ENCODE peak calls at places on chromosome 13, in six cellular contexts. One of them, this sample, is unnamed.

GRCh38 chr13:43229506-43229905 is 206.1 kb downstream of the DNAJC15 start:
- DNase-seq in heart left ventricle: no peak
- DNase-seq in heart right ventricle: no peak
- DNase-seq in fibroblast of villous mesenchyme: peak
- DNase-seq in NB4: no peak
- DNase-seq in brain microvascular endothelial cell: peak
- DNase-seq in this sample: peak

GRCh38 chr13:53272873-53273272 is 244.3 kb downstream of the OLFM4 start:
- DNase-seq in heart left ventricle: no peak
- DNase-seq in heart right ventricle: no peak
- DNase-seq in fibroblast of villous mesenchyme: no peak
- DNase-seq in NB4: no peak
- DNase-seq in brain microvascular endothelial cell: no peak
- DNase-seq in this sample: no peak

GRCh38 chr13:112963641-112964040 is 5.4 kb upstream of the MCF2L start:
- DNase-seq in heart left ventricle: no peak
- DNase-seq in heart right ventricle: no peak
- DNase-seq in fibroblast of villous mesenchyme: no peak
- DNase-seq in NB4: no peak
- DNase-seq in brain microvascular endothelial cell: no peak
- DNase-seq in this sample: no peak

GRCh38 chr13:79989251-79989661 is 351.7 kb downstream of the SPRY2 start:
- DNase-seq in heart left ventricle: no peak
- DNase-seq in heart right ventricle: no peak
- DNase-seq in fibroblast of villous mesenchyme: peak
- DNase-seq in NB4: no peak
- DNase-seq in brain microvascular endothelial cell: no peak
- DNase-seq in this sample: peak

GRCh38 chr13:33217256-33217655 is 68.3 kb downstream of the STARD13 start:
- DNase-seq in heart left ventricle: peak
- DNase-seq in heart right ventricle: no peak
- DNase-seq in fibroblast of villous mesenchyme: no peak
- DNase-seq in NB4: no peak
- DNase-seq in brain microvascular endothelial cell: no peak
- DNase-seq in this sample: no peak

GRCh38 chr13:51619614-51620013 is 35.4 kb downstream of the WDFY2 start:
- DNase-seq in heart left ventricle: no peak
- DNase-seq in heart right ventricle: no peak
- DNase-seq in fibroblast of villous mesenchyme: peak
- DNase-seq in NB4: no peak
- DNase-seq in brain microvascular endothelial cell: peak
- DNase-seq in this sample: peak

GRCh38 chr13:102847272-102848234 is 1.7 kb downstream of the ERCC5 start:
- DNase-seq in heart left ventricle: no peak
- DNase-seq in heart right ventricle: no peak
- DNase-seq in fibroblast of villous mesenchyme: peak
- DNase-seq in NB4: peak
- DNase-seq in brain microvascular endothelial cell: peak
- DNase-seq in this sample: peak

GRCh38 chr13:31859546-31859945 is 120.2 kb downstream of the RXFP2 start:
- DNase-seq in heart left ventricle: no peak
- DNase-seq in heart right ventricle: no peak
- DNase-seq in fibroblast of villous mesenchyme: peak
- DNase-seq in NB4: no peak
- DNase-seq in brain microvascular endothelial cell: no peak
- DNase-seq in this sample: no peak

GRCh38 chr13:64293923-64294322 is 2878.3 kb upstream of the PCDH20 start:
- DNase-seq in heart left ventricle: no peak
- DNase-seq in heart right ventricle: no peak
- DNase-seq in fibroblast of villous mesenchyme: peak
- DNase-seq in NB4: no peak
- DNase-seq in brain microvascular endothelial cell: no peak
- DNase-seq in this sample: peak

GRCh38 chr13:45718063-45718462 is 15.9 kb downstream of the CBY2 start:
- DNase-seq in heart left ventricle: no peak
- DNase-seq in heart right ventricle: no peak
- DNase-seq in fibroblast of villous mesenchyme: peak
- DNase-seq in NB4: peak
- DNase-seq in brain microvascular endothelial cell: peak
- DNase-seq in this sample: peak

GRCh38 chr13:107799001-107799400 is 416.3 kb downstream of the LIG4 start:
- DNase-seq in heart left ventricle: no peak
- DNase-seq in heart right ventricle: no peak
- DNase-seq in fibroblast of villous mesenchyme: peak
- DNase-seq in NB4: no peak
- DNase-seq in brain microvascular endothelial cell: no peak
- DNase-seq in this sample: no peak

GRCh38 chr13:81480634-81481033 is 1139.7 kb upstream of the SPRY2 start:
- DNase-seq in heart left ventricle: no peak
- DNase-seq in heart right ventricle: no peak
- DNase-seq in fibroblast of villous mesenchyme: no peak
- DNase-seq in NB4: no peak
- DNase-seq in brain microvascular endothelial cell: no peak
- DNase-seq in this sample: no peak

GRCh38 chr13:76889254-76889653 is 3.0 kb upstream of the KCTD12 start:
- DNase-seq in heart left ventricle: no peak
- DNase-seq in heart right ventricle: no peak
- DNase-seq in fibroblast of villous mesenchyme: no peak
- DNase-seq in NB4: no peak
- DNase-seq in brain microvascular endothelial cell: no peak
- DNase-seq in this sample: no peak

GRCh38 chr13:75789451-75790197 is 153.5 kb downstream of the LMO7 start:
- DNase-seq in heart left ventricle: peak
- DNase-seq in heart right ventricle: no peak
- DNase-seq in fibroblast of villous mesenchyme: no peak
- DNase-seq in NB4: no peak
- DNase-seq in brain microvascular endothelial cell: peak
- DNase-seq in this sample: no peak
- H3K4me3 ChIP-seq in heart left ventricle: no peak
- H3K4me3 ChIP-seq in heart right ventricle: no peak
- H3K4me3 ChIP-seq in fibroblast of villous mesenchyme: peak
- H3K4me3 ChIP-seq in NB4: no peak
- H3K4me3 ChIP-seq in brain microvascular endothelial cell: no peak
- H3K4me3 ChIP-seq in this sample: peak

GRCh38 chr13:25980255-25980654 is 71.6 kb downstream of the SHISA2 start:
- DNase-seq in heart left ventricle: no peak
- DNase-seq in heart right ventricle: no peak
- DNase-seq in fibroblast of villous mesenchyme: no peak
- DNase-seq in NB4: peak
- DNase-seq in brain microvascular endothelial cell: peak
- DNase-seq in this sample: no peak
- TF ChIP-seq CTCF in heart left ventricle: peak
- TF ChIP-seq CTCF in heart right ventricle: peak
- TF ChIP-seq CTCF in fibroblast of villous mesenchyme: no peak
- TF ChIP-seq CTCF in NB4: peak
- TF ChIP-seq CTCF in brain microvascular endothelial cell: peak
- TF ChIP-seq CTCF in this sample: peak

DNA sequence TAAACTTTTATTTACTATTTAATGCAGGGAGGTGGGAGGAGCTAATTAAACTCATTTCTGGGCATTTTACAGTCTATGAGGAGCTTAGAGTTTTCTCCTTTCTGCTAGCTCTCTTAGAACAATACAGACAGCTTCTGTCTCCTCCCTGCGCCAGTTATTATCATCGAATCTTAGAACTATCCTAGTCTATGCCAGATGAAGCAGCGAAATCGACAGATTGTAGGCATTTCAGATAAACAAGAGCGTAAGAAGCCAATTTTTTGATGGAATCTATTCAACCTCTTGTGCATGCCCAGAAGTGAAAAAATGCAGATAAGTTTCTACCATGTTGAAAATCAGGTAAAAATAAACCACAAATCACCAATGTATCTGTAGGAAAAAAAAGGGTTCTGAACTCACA is 297.1 kb downstream of the KLF12 start:
- DNase-seq in heart left ventricle: no peak
- DNase-seq in heart right ventricle: no peak
- DNase-seq in fibroblast of villous mesenchyme: no peak
- DNase-seq in NB4: no peak
- DNase-seq in brain microvascular endothelial cell: no peak
- DNase-seq in this sample: no peak
- H3K4me3 ChIP-seq in heart left ventricle: no peak
- H3K4me3 ChIP-seq in heart right ventricle: no peak
- H3K4me3 ChIP-seq in fibroblast of villous mesenchyme: no peak
- H3K4me3 ChIP-seq in NB4: no peak
- H3K4me3 ChIP-seq in brain microvascular endothelial cell: no peak
- H3K4me3 ChIP-seq in this sample: no peak

GRCh38 chr13:86741762-86742285 is 929.3 kb upstream of the SLITRK5 start:
- DNase-seq in heart left ventricle: no peak
- DNase-seq in heart right ventricle: no peak
- DNase-seq in fibroblast of villous mesenchyme: no peak
- DNase-seq in NB4: peak
- DNase-seq in brain microvascular endothelial cell: no peak
- DNase-seq in this sample: no peak
- TF ChIP-seq CTCF in heart left ventricle: no peak
- TF ChIP-seq CTCF in heart right ventricle: no peak
- TF ChIP-seq CTCF in fibroblast of villous mesenchyme: no peak
- TF ChIP-seq CTCF in NB4: no peak
- TF ChIP-seq CTCF in brain microvascular endothelial cell: peak
- TF ChIP-seq CTCF in this sample: no peak

GRCh38 chr13:50531917-50532899 is 311.3 kb downstream of the DLEU7 start:
- DNase-seq in heart left ventricle: no peak
- DNase-seq in heart right ventricle: no peak
- DNase-seq in fibroblast of villous mesenchyme: peak
- DNase-seq in NB4: peak
- DNase-seq in brain microvascular endothelial cell: peak
- DNase-seq in this sample: peak

GRCh38 chr13:50524540-50524939 is 319.0 kb downstream of the DLEU7 start:
- DNase-seq in heart left ventricle: no peak
- DNase-seq in heart right ventricle: no peak
- DNase-seq in fibroblast of villous mesenchyme: no peak
- DNase-seq in NB4: no peak
- DNase-seq in brain microvascular endothelial cell: no peak
- DNase-seq in this sample: no peak

GRCh38 chr13:50526771-50527567 is 316.5 kb downstream of the DLEU7 start:
- DNase-seq in heart left ventricle: peak
- DNase-seq in heart right ventricle: no peak
- DNase-seq in fibroblast of villous mesenchyme: no peak
- DNase-seq in NB4: no peak
- DNase-seq in brain microvascular endothelial cell: no peak
- DNase-seq in this sample: no peak

GRCh38 chr13:50527612-50528509 is 315.6 kb downstream of the DLEU7 start:
- DNase-seq in heart left ventricle: peak
- DNase-seq in heart right ventricle: no peak
- DNase-seq in fibroblast of villous mesenchyme: no peak
- DNase-seq in NB4: no peak
- DNase-seq in brain microvascular endothelial cell: no peak
- DNase-seq in this sample: no peak

GRCh38 chr13:50529154-50529882 is 314.2 kb downstream of the DLEU7 start:
- DNase-seq in heart left ventricle: peak
- DNase-seq in heart right ventricle: peak
- DNase-seq in fibroblast of villous mesenchyme: peak
- DNase-seq in NB4: no peak
- DNase-seq in brain microvascular endothelial cell: peak
- DNase-seq in this sample: peak
- H3K4me3 ChIP-seq in heart left ventricle: peak
- H3K4me3 ChIP-seq in heart right ventricle: peak
- H3K4me3 ChIP-seq in fibroblast of villous mesenchyme: no peak
- H3K4me3 ChIP-seq in NB4: no peak
- H3K4me3 ChIP-seq in brain microvascular endothelial cell: peak
- H3K4me3 ChIP-seq in this sample: no peak

DNA sequence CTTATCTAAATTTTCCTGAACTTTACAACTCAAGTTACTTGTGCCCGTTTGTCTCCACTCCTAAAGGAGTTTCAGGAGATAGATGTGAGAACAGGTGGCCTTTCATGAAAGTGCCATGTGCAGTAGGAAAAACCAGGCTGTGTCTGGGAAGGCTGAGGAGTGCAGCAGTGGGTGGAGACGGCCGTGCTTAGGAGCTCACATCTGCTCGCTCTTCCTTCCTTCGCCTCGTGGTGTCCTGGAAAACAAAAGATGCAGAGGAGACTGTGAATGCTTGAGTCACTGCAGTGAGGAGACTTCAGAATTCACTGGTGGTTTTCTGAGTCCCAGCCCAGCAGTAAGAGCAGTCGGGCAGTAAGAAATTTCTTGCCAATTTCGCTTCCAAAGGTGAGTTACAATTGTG is 138.4 kb upstream of the RNF113B start:
- DNase-seq in heart left ventricle: no peak
- DNase-seq in heart right ventricle: no peak
- DNase-seq in fibroblast of villous mesenchyme: peak
- DNase-seq in NB4: no peak
- DNase-seq in brain microvascular endothelial cell: peak
- DNase-seq in this sample: peak
- TF ChIP-seq CTCF in heart left ventricle: no peak
- TF ChIP-seq CTCF in heart right ventricle: no peak
- TF ChIP-seq CTCF in fibroblast of villous mesenchyme: peak
- TF ChIP-seq CTCF in NB4: no peak
- TF ChIP-seq CTCF in brain microvascular endothelial cell: peak
- TF ChIP-seq CTCF in this sample: peak

GRCh38 chr13:67224148-67224846 is 5.8 kb downstream of the PCDH9 start:
- DNase-seq in heart left ventricle: peak
- DNase-seq in heart right ventricle: peak
- DNase-seq in fibroblast of villous mesenchyme: peak
- DNase-seq in NB4: peak
- DNase-seq in brain microvascular endothelial cell: peak
- DNase-seq in this sample: peak
- H3K4me3 ChIP-seq in heart left ventricle: peak
- H3K4me3 ChIP-seq in heart right ventricle: peak
- H3K4me3 ChIP-seq in fibroblast of villous mesenchyme: no peak
- H3K4me3 ChIP-seq in NB4: no peak
- H3K4me3 ChIP-seq in brain microvascular endothelial cell: peak
- H3K4me3 ChIP-seq in this sample: peak

This sample was measured in foreskin fibroblast.